ENCODE peak calls at places on chromosomes 5 and 9, in five cellular contexts. A is right lobe of liver, T is GM23248, D is A673, K is brain microvascular endothelial cell. E is an unnamed sample.

GRCh38 chr9:99169982-99170761 is 51.6 kb downstream of the ALG2 start:
- DNase-seq in T (no peak), K (no peak), A (no peak), D (no peak), E (no peak)

GRCh38 chr9:96784021-96784420 is 6.1 kb upstream of the ZNF510 start:
- DNase-seq in A (no peak), K (no peak), T (no peak), D (no peak), E (no peak)

GRCh38 chr5:141695627-141696180 is 13.7 kb upstream of the ARAP3 start:
- DNase-seq in K (no peak), A (no peak), D (peak; percentile 72), T (peak; percentile 50), E (peak; percentile 80)

GRCh38 chr9:120395374-120395773 is 184.6 kb downstream of the CDK5RAP2 start:
- DNase-seq in T (no peak), A (no peak), D (no peak), K (no peak), E (no peak)

GRCh38 chr5:141362719-141363118 is 1.2 kb upstream of the PCDHGA5 start:
- DNase-seq in K (no peak), T (no peak), D (no peak), A (no peak), E (no peak)

GRCh38 chr5:56527174-56527573 is 288.2 kb upstream of the MAP3K1 start:
- DNase-seq in T (no peak), K (no peak), D (no peak), A (no peak), E (no peak)

GRCh38 chr9:122904466-122904822 is 715 bp downstream of the RC3H2 start:
- DNase-seq in A (no peak), D (no peak), K (peak; percentile 22), T (peak; percentile 65), E (peak; percentile 35)

GRCh38 chr5:135667662-135668061 is 88.9 kb upstream of the CXCL14 start:
- DNase-seq in A (no peak), D (no peak), T (no peak), K (no peak), E (no peak)

GRCh38 chr5:40033411-40033810 is 608.6 kb upstream of the DAB2 start:
- DNase-seq in T (no peak), A (no peak), K (no peak), D (no peak), E (no peak)

GRCh38 chr5:36696059-36696673 is 89.8 kb downstream of the SLC1A3 start:
- DNase-seq in T (peak; percentile 79), D (peak; percentile 65), K (peak; percentile 61), A (peak; percentile 70), E (peak; percentile 61)

GRCh38 chr5:168916266-168916665 is 337.1 kb upstream of the PANK3 start:
- DNase-seq in T (peak; percentile 70), K (no peak), D (no peak), A (peak; percentile 55), E (peak; percentile 81)

GRCh38 chr5:124866355-124867063 is 120.1 kb upstream of the ZNF608 start:
- DNase-seq in K (no peak), D (no peak), A (no peak), T (peak; percentile 22), E (no peak)

GRCh38 chr9:115328228-115328627 is 210.3 kb upstream of the TNC start:
- DNase-seq in D (peak; percentile 21), K (peak; percentile 26), T (peak; percentile 86), A (no peak), E (peak; percentile 53)

GRCh38 chr5:156230887-156231286 is 96.1 kb upstream of the SGCD start:
- DNase-seq in D (no peak), A (no peak), K (no peak), T (no peak), E (no peak)

GRCh38 chr9:37953775-37954437 is 50.0 kb upstream of the SLC25A51 start:
- DNase-seq in K (peak; percentile 94), A (no peak), D (peak; percentile 40), T (peak; percentile 98), E (peak; percentile 36)

DNA sequence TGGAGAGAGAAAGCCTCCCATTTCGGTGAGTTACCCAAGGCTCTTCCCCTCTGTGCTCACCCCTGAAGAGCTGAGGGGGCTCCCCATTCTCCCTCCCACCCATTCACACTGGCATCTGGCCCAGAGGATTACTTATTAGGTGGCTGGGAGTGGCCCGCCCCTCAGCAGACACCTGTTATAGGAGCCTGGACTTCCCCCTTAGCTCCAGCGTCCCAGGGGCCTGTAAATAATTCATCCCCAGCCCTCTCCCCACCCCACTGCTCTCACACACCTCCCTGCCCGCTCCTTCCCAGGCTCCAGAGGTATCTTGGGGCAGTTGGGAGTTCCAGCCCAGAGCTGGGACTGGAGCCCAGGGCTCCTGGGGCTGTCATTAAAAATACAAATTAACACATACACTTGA is 11.6 kb upstream of the SLC6A7 start:
- DNase-seq in D (no peak), T (no peak), K (no peak), A (no peak), E (no peak)
- H3K27ac ChIP-seq in D (no peak overlapping the region), T (no peak overlapping the region), K (no peak overlapping the region), A (no peak overlapping the region), E (no peak overlapping the region)

DNA sequence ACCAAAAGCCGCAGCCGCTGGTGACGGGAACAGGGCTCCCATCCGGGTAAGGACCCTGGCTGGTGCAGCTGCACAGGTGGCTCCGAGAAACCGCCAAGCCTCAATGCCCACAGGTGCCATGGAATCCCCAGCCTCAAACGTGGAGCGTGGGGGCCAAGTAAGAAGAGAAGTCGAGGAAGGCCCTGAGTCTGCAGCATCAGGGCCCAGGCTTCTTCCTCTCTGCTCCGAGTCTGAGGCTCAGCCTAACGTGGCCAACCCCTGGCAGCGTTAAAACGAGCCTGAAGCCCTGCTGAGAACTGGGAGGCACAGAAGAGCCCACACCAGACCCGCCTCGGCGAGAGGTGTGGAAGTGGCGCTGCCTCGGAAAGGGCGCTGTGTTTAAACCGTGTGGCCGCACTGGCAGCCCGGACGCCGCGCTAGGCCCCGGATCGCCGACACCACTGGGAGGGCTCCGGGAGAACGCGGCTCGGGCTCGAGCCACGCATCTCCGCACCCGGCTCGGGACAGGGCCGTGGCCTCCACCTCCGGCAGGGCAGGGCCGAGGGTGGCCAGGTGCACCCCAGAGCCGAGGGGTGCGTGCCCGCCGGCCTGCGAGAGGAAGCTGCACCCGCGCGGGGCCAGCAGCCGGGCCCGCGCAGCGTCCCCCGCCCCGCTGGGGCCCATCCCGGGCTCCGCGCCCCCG is 730 bp downstream of the ZMYND19 start:
- DNase-seq in D (peak; percentile 32), K (no peak), A (no peak), T (peak; percentile 66), E (peak; percentile 60)
- H3K27ac ChIP-seq in D (peak overlapping the region; percentile 77), K (no peak overlapping the region), A (no peak overlapping the region), T (no peak overlapping the region), E (no peak overlapping the region)

DNA sequence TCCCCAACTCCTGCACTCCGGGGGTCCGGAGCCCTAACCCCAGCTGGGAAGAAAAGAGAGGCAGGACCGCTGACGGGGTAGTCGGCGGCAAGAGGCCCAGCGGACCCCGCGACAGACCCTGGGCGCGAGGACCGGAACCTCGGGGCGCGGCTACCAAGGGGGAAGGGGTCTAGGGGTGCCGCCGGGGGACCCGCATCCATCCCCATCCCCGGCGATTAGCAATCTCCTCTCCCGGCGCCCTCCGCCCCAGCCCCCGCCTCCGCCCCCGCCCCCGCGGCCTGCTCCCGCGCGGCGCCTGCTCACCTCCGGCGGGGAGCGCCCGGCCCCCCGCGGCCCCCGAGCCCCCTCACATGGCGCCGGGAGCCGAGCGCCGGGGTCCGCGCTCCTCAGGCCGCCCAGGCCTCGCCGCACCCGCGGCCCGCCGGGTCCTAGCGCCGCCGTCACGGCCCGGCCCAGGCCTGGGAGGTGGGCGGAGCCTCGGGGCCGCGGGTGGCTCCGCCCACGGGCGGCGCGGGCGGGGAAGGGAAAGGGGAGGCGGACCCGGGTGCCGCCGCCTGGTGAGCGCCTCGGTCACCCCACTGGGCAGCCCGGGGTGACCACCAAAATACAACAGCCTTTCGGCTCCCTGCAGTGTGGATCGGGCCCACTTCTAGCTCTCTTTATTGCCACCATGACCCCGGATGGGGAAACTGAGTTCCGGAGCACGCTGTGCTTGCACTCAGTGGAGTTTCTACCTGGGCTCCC is at the start of gene ST6GALNAC6:
- DNase-seq in A (peak; percentile 79), T (peak; percentile 91), D (peak; percentile 85), K (no peak), E (peak; percentile 81)
- H3K27ac ChIP-seq in A (peak within 1 kb of the TSS; percentile 93), T (peak within 1 kb of the TSS; percentile 97), D (peak within 1 kb of the TSS; percentile 85), K (peak within 1 kb of the TSS; percentile 77), E (peak within 1 kb of the TSS; percentile 91)

DNA sequence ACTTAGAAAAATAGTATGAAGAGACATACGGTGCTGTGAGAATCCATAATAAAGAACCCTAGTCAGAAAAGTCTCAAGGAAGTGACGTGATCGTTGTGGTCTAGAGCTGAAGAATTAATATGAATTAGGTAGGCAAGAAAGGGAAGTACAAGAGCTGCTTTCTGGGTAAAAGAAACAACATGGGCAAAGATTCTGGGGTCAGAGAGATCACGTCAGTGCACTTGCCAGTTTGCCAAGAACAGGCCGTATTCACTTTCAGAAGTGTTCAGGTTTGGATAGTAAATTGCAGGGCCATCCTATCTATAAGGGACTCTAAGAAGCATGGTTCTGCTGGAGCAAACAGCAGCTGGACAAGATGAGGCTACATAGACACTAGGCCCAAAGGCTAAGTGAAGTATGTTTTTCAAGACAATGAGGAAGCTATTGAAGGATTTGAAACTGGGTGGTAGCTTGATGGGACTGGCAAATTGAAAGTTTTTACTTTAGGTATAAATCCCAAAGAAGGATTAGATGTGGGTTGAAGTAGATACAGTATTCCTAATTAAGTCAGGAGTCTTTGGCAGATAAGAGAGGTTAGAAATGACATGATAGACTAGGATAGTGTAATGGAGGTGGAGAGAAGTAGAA is 4.8 kb upstream of the CHD1 start:
- DNase-seq in K (no peak), D (no peak), A (no peak), T (no peak), E (no peak)
- H3K27ac ChIP-seq in K (no peak overlapping the region), D (no peak overlapping the region), A (peak overlapping the region; percentile 10), T (no peak overlapping the region), E (peak overlapping the region; percentile 48)

GRCh38 chr9:131423171-131423581 is 29.3 kb downstream of the PRRC2B start:
- DNase-seq in D (no peak), K (peak; percentile 89), A (peak; percentile 76), T (peak; percentile 93), E (peak; percentile 53)
- H3K27ac ChIP-seq in D (no peak overlapping the region), K (peak overlapping the region; percentile 67), A (peak overlapping the region; percentile 70), T (peak overlapping the region; percentile 51), E (peak overlapping the region; percentile 38)

GRCh38 chr5:107601076-107601475 is 69.7 kb downstream of the EFNA5 start:
- DNase-seq in K (no peak), A (peak; percentile 45), D (no peak), T (no peak), E (peak; percentile 26)

GRCh38 chr5:107594253-107595045 is 76.3 kb downstream of the EFNA5 start:
- DNase-seq in A (no peak), D (no peak), K (no peak), T (peak; percentile 36), E (no peak)

GRCh38 chr5:107597803-107598202 is 72.9 kb downstream of the EFNA5 start:
- DNase-seq in D (no peak), T (no peak), A (no peak), K (no peak), E (no peak)

GRCh38 chr5:107602896-107603295 is 67.8 kb downstream of the EFNA5 start:
- DNase-seq in T (no peak), K (no peak), D (no peak), A (no peak), E (no peak)

DNA sequence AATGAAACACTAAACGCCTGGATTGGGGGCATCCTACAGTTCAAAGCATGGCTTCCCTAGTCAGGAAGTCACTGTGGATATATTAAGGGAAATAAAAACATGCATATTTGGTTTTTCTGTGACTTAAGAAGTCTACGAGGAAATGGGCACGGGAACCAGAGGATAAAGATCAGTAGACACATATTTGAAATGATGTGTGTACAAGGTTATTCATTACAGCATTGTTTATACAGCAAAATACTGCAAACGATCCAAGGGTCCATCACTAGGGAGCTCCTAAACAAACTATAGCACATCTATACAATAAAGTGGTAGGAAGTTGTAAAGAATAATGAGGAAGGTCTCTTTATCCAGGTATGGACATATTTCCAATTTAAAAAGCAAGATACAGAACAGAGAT is 71.8 kb downstream of the EFNA5 start:
- DNase-seq in D (no peak), T (no peak), A (no peak), K (no peak), E (no peak)
- H3K27ac ChIP-seq in D (no peak overlapping the region), T (no peak overlapping the region), A (no peak overlapping the region), K (no peak overlapping the region), E (no peak overlapping the region)

GRCh38 chr5:179786861-179787260 is 6.9 kb upstream of the LTC4S start:
- DNase-seq in A (no peak), D (no peak), T (no peak), K (no peak), E (no peak)
- H3K27ac ChIP-seq in A (no peak overlapping the region), D (no peak overlapping the region), T (no peak overlapping the region), K (no peak overlapping the region), E (no peak overlapping the region)

E was measured in right cardiac atrium.